ENCODE peak calls at places on chromosomes 7 and 10, in eight cellular contexts. W, T, M, R, Z, Y, G and C are unnamed samples.

GRCh38 chr7:99331002-99331401 is 5.3 kb downstream of the ARPC1A start:
- DNase-seq in M (no peak), R (no peak), Y (no peak), W (no peak), T (no peak), G (no peak), Z (peak), C (no peak)

GRCh38 chr7:102097601-102098161 is 189.0 kb upstream of the SH2B2 start:
- DNase-seq in W (no peak), G (no peak), R (no peak), T (no peak), Z (no peak), Y (no peak), M (no peak), C (no peak)

GRCh38 chr7:30764030-30764991 is 6.9 kb upstream of the MINDY4 start:
- DNase-seq in T (no peak), Z (no peak), M (no peak), R (no peak), G (no peak), Y (no peak), W (no peak), C (no peak)

GRCh38 chr10:35579726-35580420 is 25.3 kb upstream of the GJD4 start:
- DNase-seq in M (no peak), R (no peak), Z (no peak), Y (no peak), G (no peak), T (no peak), W (no peak), C (no peak)

GRCh38 chr7:23234569-23235296 is 11.8 kb upstream of the GPNMB start:
- DNase-seq in M (peak), Z (no peak), R (no peak), Y (no peak), G (no peak), W (no peak), T (no peak), C (no peak)

GRCh38 chr10:7792541-7792940 is 4.6 kb downstream of the ATP5F1C start:
- DNase-seq in Z (no peak), W (no peak), G (no peak), M (no peak), T (no peak), R (no peak), Y (no peak), C (no peak)

GRCh38 chr7:45268013-45268412 is 110.4 kb downstream of the RAMP3 start:
- DNase-seq in Z (no peak), W (no peak), T (no peak), R (peak), M (no peak), Y (no peak), G (no peak), C (no peak)

GRCh38 chr7:106450716-106451115 is 165.9 kb upstream of the NAMPT start:
- DNase-seq in Y (no peak), R (no peak), M (no peak), Z (no peak), W (no peak), T (no peak), G (no peak), C (no peak)

GRCh38 chr10:58457761-58458616 is 54.7 kb upstream of the BICC1 start:
- DNase-seq in Z (peak), M (no peak), Y (no peak), W (no peak), G (no peak), T (no peak), R (no peak), C (no peak)

GRCh38 chr10:71725998-71726672 is 6.6 kb upstream of the C10orf105 start:
- DNase-seq in W (no peak), M (peak), G (no peak), Z (peak), Y (no peak), R (no peak), T (no peak), C (peak)

GRCh38 chr7:92840309-92840708 is 3.9 kb upstream of the CDK6 start:
- DNase-seq in G (no peak), Z (no peak), R (no peak), W (no peak), M (no peak), T (no peak), Y (no peak), C (no peak)

GRCh38 chr10:91711885-91712284 is 79.0 kb upstream of the PPP1R3C start:
- DNase-seq in W (no peak), G (no peak), Y (no peak), Z (no peak), R (no peak), T (no peak), M (no peak), C (no peak)

GRCh38 chr7:51640851-51641250 is 324.2 kb upstream of the COBL start:
- DNase-seq in T (no peak), W (no peak), G (no peak), Y (no peak), M (no peak), Z (no peak), R (no peak), C (no peak)

GRCh38 chr10:23538968-23539367 is 100.1 kb downstream of the OTUD1 start:
- DNase-seq in G (no peak), M (no peak), Y (no peak), W (no peak), R (no peak), T (no peak), Z (no peak), C (no peak)

GRCh38 chr7:157211710-157212109 is 73.0 kb downstream of the UBE3C start:
- DNase-seq in Y (peak), R (no peak), W (no peak), G (no peak), T (no peak), M (no peak), Z (no peak), C (no peak)

GRCh38 chr7:157433628-157434027 is 96.8 kb downstream of the DNAJB6 start:
- DNase-seq in W (no peak), R (no peak), T (no peak), Y (no peak), Z (no peak), M (no peak), G (peak), C (no peak)

GRCh38 chr10:6119423-6119822 is 30.6 kb downstream of the RBM17 start:
- DNase-seq in W (no peak), Z (peak), Y (no peak), R (no peak), T (no peak), M (no peak), G (no peak), C (no peak)

GRCh38 chr7:141072548-141073172 is 1.2 kb upstream of the TMEM178B start:
- DNase-seq in R (peak), Z (peak), G (peak), Y (peak), T (no peak), W (peak), M (peak), C (peak)

GRCh38 chr7:28434510-28434909 is 22.2 kb downstream of the CREB5 start:
- DNase-seq in Y (no peak), G (no peak), T (no peak), W (no peak), M (no peak), R (no peak), Z (no peak), C (no peak)

GRCh38 chr10:102150970-102151773 is 1.0 kb upstream of the NOLC1 start:
- DNase-seq in Z (no peak), T (no peak), G (no peak), W (no peak), R (no peak), Y (no peak), M (no peak), C (no peak)

GRCh38 chr10:89861584-89862287 is 160.3 kb downstream of the KIF20B start:
- DNase-seq in G (no peak), T (no peak), R (peak), M (no peak), Y (no peak), Z (peak), W (no peak), C (peak)

GRCh38 chr7:5248201-5248885 is 34.4 kb upstream of the SLC29A4 start:
- DNase-seq in R (no peak), T (no peak), G (no peak), W (peak), Z (no peak), Y (peak), M (no peak), C (no peak)

GRCh38 chr7:47170516-47170915 is 411.4 kb downstream of the TNS3 start:
- DNase-seq in Y (no peak), G (no peak), R (no peak), W (no peak), M (no peak), T (no peak), Z (no peak), C (no peak)

GRCh38 chr7:27970350-27970749 is 210.2 kb downstream of the JAZF1 start:
- DNase-seq in R (no peak), Z (no peak), Y (no peak), W (no peak), T (no peak), M (no peak), G (no peak), C (no peak)